ENCODE peak calls at places on chromosomes 2 and 18, in nine cellular contexts. N, Y, Q, H, K, M, L, I and C are unnamed samples. For H3K4me1, the result is how much of the 10 kb centered on the place peaks cover.

GRCh38 chr2:97695744-97696143 is 17.6 kb upstream of the ZAP70 start:
- DNase-seq in L (no peak), M (no peak), Q (no peak), I (no peak), Y (no peak), K (no peak), H (no peak), N (no peak), C (no peak)

GRCh38 chr18:79750980-79751571 is 46.7 kb upstream of the KCNG2 start:
- DNase-seq in Y (no peak), K (peak), H (no peak), N (no peak), L (no peak), Q (peak), I (no peak), M (no peak), C (peak)

GRCh38 chr2:230938516-230939065 is 13.5 kb upstream of the GPR55 start:
- DNase-seq in I (peak), L (no peak), M (no peak), Y (no peak), H (no peak), Q (no peak), K (no peak), N (no peak), C (no peak)

GRCh38 chr2:169637620-169638019 is 53.5 kb downstream of the PPIG start:
- DNase-seq in M (no peak), K (no peak), Q (no peak), Y (no peak), H (no peak), I (no peak), N (no peak), L (no peak), C (no peak)

GRCh38 chr18:32405588-32405987 is 65.1 kb downstream of the GAREM1 start:
- DNase-seq in L (no peak), M (no peak), Q (no peak), H (no peak), N (no peak), I (no peak), Y (no peak), K (no peak), C (no peak)

GRCh38 chr2:88159955-88160415 is 10.2 kb upstream of the THNSL2 start:
- DNase-seq in L (no peak), I (no peak), Q (peak), H (peak), K (peak), Y (peak), N (peak), M (peak), C (no peak)

GRCh38 chr2:23330214-23330613 is 54.8 kb upstream of the KLHL29 start:
- DNase-seq in Y (no peak), I (no peak), N (peak), Q (no peak), M (peak), H (no peak), L (no peak), K (no peak), C (no peak)

GRCh38 chr2:175890636-175891242 is 111.3 kb downstream of the LNPK start:
- DNase-seq in K (no peak), N (no peak), H (peak), I (no peak), Y (no peak), Q (no peak), M (no peak), L (no peak), C (no peak)

GRCh38 chr2:183868707-183869106 is 729.6 kb upstream of the ZNF804A start:
- DNase-seq in Q (no peak), L (no peak), I (no peak), H (no peak), Y (no peak), N (no peak), K (no peak), M (no peak), C (no peak)

GRCh38 chr18:63363951-63364350 is 3.1 kb downstream of the KDSR start:
- DNase-seq in L (no peak), N (no peak), Q (no peak), H (no peak), K (no peak), M (no peak), I (no peak), Y (no peak), C (no peak)

GRCh38 chr2:178506524-178506923 is 26.3 kb downstream of the PLEKHA3 start:
- DNase-seq in I (no peak), Y (no peak), H (no peak), L (no peak), Q (no peak), N (no peak), M (no peak), K (no peak), C (no peak)

GRCh38 chr2:203594541-203594940 is 59.4 kb upstream of the RAPH1 start:
- DNase-seq in H (no peak), Q (no peak), I (no peak), N (no peak), Y (no peak), M (no peak), K (no peak), L (no peak), C (no peak)

GRCh38 chr18:71450258-71450657 is 1093.9 kb downstream of the CBLN2 start:
- DNase-seq in H (no peak), N (no peak), M (no peak), L (no peak), Y (no peak), Q (no peak), I (no peak), K (no peak), C (no peak)

GRCh38 chr2:178177066-178177679 is 17.1 kb upstream of the OSBPL6 start:
- DNase-seq in K (no peak), L (no peak), Q (no peak), Y (no peak), N (no peak), M (no peak), I (no peak), H (no peak), C (no peak)

GRCh38 chr2:218270721-218271486 is 585 bp downstream of the PNKD start:
- DNase-seq in K (no peak), Q (no peak), L (no peak), Y (no peak), I (no peak), M (peak), N (peak), H (no peak), C (peak)

GRCh38 chr2:47512581-47513083 is 109.7 kb downstream of the MSH2 start:
- DNase-seq in Y (no peak), L (no peak), Q (no peak), H (no peak), K (no peak), N (peak), M (no peak), I (no peak), C (no peak)

GRCh38 chr2:64646007-64646880 is 7.5 kb downstream of the SERTAD2 start:
- DNase-seq in Y (peak), I (peak), K (peak), L (peak), H (peak), M (peak), N (peak), Q (peak), C (peak)

GRCh38 chr18:57802869-57803118 is 321 bp downstream of the ATP8B1 start:
- DNase-seq in L (no peak), K (no peak), Q (no peak), M (no peak), N (no peak), I (no peak), H (no peak), Y (no peak), C (no peak)

GRCh38 chr2:29304399-29304798 is 189.2 kb downstream of the CLIP4 start:
- DNase-seq in M (no peak), H (no peak), Q (no peak), K (no peak), L (no peak), N (no peak), I (no peak), Y (no peak), C (no peak)

GRCh38 chr2:190477563-190478454 is 56.7 kb downstream of the NEMP2 start:
- DNase-seq in N (no peak), Q (no peak), H (no peak), M (peak), L (no peak), I (no peak), Y (no peak), K (no peak), C (no peak)

GRCh38 chr18:71237636-71238035 is 948.8 kb downstream of the SOCS6 start:
- DNase-seq in N (no peak), Q (no peak), L (no peak), I (no peak), M (no peak), K (no peak), Y (no peak), H (no peak), C (no peak)

GRCh38 chr2:73215254-73215653 is 1.2 kb downstream of the SMYD5 start:
- DNase-seq in Y (no peak), Q (no peak), M (no peak), L (no peak), I (no peak), N (no peak), H (no peak), K (no peak), C (no peak)

GRCh38 chr2:238095143-238095542 is 5.0 kb upstream of the ESPNL start:
- DNase-seq in M (no peak), Q (no peak), L (no peak), N (no peak), Y (no peak), K (no peak), I (no peak), H (no peak), C (no peak)

GRCh38 chr18:26575865-26576217 is 27.5 kb upstream of the KCTD1 start:
- DNase-seq in Q (no peak), K (no peak), H (no peak), L (no peak), M (no peak), Y (no peak), N (no peak), I (no peak), C (no peak)

GRCh38 chr18:24514439-24514838 is 54.0 kb downstream of the HRH4 start:
- DNase-seq in K (no peak), M (no peak), H (no peak), Y (no peak), N (peak), L (no peak), Q (no peak), I (no peak), C (no peak)

GRCh38 chr2:213188971-213189899 is 37.8 kb upstream of the IKZF2 start:
- DNase-seq in K (no peak), Q (no peak), Y (no peak), N (no peak), H (no peak), I (peak), L (no peak), M (peak), C (no peak)

GRCh38 chr2:195695002-195695631 is 38.1 kb downstream of the SLC39A10 start:
- DNase-seq in I (no peak), K (no peak), M (no peak), Q (no peak), Y (no peak), N (no peak), H (no peak), L (no peak), C (no peak)

GRCh38 chr2:128780434-128781080 is 461.9 kb upstream of the HS6ST1 start:
- DNase-seq in I (no peak), N (no peak), Y (no peak), L (no peak), Q (no peak), K (peak), M (no peak), H (no peak), C (no peak)

GRCh38 chr2:221204699-221205098 is 367.4 kb downstream of the EPHA4 start:
- DNase-seq in N (no peak), I (no peak), L (no peak), Y (no peak), K (no peak), H (no peak), Q (no peak), M (peak), C (no peak)

GRCh38 chr2:27245620-27246019 is 17.2 kb downstream of the SLC30A3 start:
- DNase-seq in L (no peak), Y (no peak), H (no peak), I (no peak), K (no peak), Q (no peak), M (no peak), N (no peak), C (no peak)

GRCh38 chr2:179471012-179471411 is 206.4 kb upstream of the SESTD1 start:
- DNase-seq in I (no peak), Q (no peak), L (no peak), M (no peak), Y (no peak), K (no peak), H (no peak), N (no peak), C (no peak)

GRCh38 chr2:19890104-19890503 is 11.7 kb downstream of the TTC32 start:
- DNase-seq in H (no peak), N (no peak), Y (no peak), I (no peak), L (no peak), M (no peak), K (no peak), Q (no peak), C (no peak)

GRCh38 chr2:165018207-165018606 is 62.9 kb upstream of the SLC38A11 start:
- DNase-seq in Y (no peak), K (no peak), I (no peak), H (no peak), L (no peak), Q (no peak), M (no peak), N (no peak), C (no peak)

GRCh38 chr2:156333951-156334495 is 1.5 kb upstream of the NR4A2 start:
- DNase-seq in L (peak), I (peak), H (peak), Y (peak), Q (peak), N (peak), M (peak), K (peak), C (peak)

GRCh38 chr2:157107877-157108276 is 149.6 kb upstream of the GALNT5 start:
- DNase-seq in N (peak), L (no peak), Y (no peak), I (no peak), K (peak), M (peak), Q (no peak), H (no peak), C (no peak)

GRCh38 chr18:46422552-46423055 is 234.4 kb downstream of the LOXHD1 start:
- DNase-seq in M (no peak), Y (no peak), K (no peak), L (no peak), I (no peak), Q (no peak), N (no peak), H (no peak), C (no peak)

GRCh38 chr2:30514134-30514860 is 67.3 kb downstream of the LCLAT1 start:
- DNase-seq in N (peak), H (peak), L (no peak), Y (no peak), I (no peak), Q (peak), K (no peak), M (peak), C (no peak)

GRCh38 chr2:190979906-190980629 is 33.9 kb downstream of the STAT1 start:
- DNase-seq in N (peak), I (peak), M (peak), Y (no peak), K (peak), L (peak), Q (peak), H (peak), C (peak)

GRCh38 chr2:231810905-231811304 is 24.7 kb downstream of the COPS7B start:
- DNase-seq in M (peak), Y (no peak), I (no peak), K (no peak), H (no peak), Q (no peak), L (no peak), N (no peak), C (no peak)

GRCh38 chr2:74553892-74554820 is at the start of the genes DOK1 and LOXL3:
- DNase-seq in H (peak), K (peak), I (peak), M (peak), L (peak), Q (peak), N (peak), Y (peak), C (peak)
- H3K4me1 ChIP-seq in H (under half), K (under half), I (under half), M (under half), L (under half), Q (under half), N (under half), Y (under half), C (under half)

DNA sequence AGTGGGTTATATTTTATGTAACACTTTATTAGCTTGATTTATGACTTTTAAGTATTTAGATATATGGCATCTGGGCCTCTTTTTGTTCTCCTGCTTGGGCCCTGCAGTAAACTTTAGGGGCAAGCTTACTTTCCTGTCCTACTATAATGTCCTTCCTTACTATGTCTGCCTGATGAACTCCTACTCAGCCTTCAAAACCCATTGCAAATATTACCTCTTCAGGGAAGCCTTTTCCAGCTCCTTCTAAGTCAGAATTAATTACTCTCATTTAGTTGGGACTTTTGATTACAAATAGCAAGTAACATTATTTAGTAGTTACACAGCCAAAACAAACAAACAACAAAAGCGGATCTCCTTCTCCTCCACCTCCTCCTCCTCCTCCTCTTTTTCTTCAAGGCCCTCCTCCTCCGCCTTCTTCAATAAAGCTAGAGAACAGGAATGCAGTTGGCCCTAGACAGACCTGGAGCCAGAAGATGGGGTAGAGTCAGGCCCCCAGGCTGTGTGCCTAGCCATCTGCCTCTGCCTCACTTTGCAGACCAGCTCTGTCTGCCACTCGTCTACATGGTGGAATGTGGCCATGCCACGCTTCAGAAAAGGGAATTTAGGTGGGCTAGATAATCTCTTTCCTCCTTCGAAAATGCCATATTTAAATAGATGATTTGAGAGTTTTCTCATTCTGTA is 301.2 kb downstream of the SP3 start:
- DNase-seq in H (no peak), Y (no peak), M (no peak), K (no peak), Q (no peak), L (no peak), I (no peak), N (no peak), C (no peak)
- TF ChIP-seq CTCF in H (no peak), Y (no peak), M (no peak), K (no peak), Q (no peak), L (no peak), I (no peak), N (no peak), C (no peak)

DNA sequence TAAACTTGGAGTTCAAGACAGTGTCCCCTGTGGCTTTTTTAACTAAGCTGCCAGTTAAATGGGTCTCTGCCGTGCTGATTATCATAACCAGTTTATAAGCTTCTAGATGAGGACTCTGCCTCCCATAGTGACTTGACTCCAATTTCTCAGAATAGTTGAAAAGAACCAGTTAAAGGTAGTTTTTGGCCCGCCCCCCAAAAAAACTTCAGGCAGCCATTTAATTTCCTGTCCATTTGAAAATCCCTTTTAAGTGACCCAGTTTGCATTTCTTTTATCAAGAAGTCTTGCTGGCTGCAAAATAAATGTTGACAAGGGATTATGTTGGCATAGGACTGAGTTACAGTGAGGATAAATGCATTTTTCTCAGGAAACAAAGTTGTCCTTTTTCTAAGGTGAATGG is 2.3 kb downstream of the SLC20A1 start:
- DNase-seq in I (no peak), Y (no peak), H (no peak), N (peak), L (no peak), K (no peak), Q (no peak), M (no peak), C (no peak)
- H3K4me3 ChIP-seq in I (peak), Y (no peak), H (no peak), N (peak), L (peak), K (no peak), Q (no peak), M (no peak), C (no peak)

GRCh38 chr2:120469486-120469885 is 123.5 kb downstream of the INHBB start:
- DNase-seq in K (no peak), I (peak), H (no peak), Q (peak), L (peak), Y (no peak), N (no peak), M (no peak), C (no peak)
- H3K4me1 ChIP-seq in K (under half), I (under half), H (under half), Q (under half), L (under half), Y (under half), N (under half), M (under half), C (under half)

DNA sequence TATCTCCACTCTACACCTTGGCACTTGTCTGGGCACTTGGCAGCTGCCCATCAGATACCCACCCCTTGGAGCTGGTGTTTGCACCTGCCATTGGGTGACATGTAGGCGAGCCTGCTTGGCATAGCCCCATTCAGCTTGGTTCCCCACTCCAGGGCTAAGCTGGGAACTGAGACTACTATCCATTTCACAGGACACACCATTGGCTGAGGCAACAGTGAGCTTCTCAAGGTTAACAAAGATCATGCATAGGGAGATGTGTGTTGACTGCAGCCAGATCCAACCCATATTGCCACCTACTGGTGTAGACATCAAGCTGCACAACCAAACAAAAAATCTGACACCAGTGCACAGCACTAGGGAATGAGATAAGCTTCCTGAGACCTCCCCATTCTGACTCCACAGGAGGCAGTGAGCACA is 1389.8 kb upstream of the TMEFF2 start:
- DNase-seq in K (no peak), M (peak), Y (no peak), N (peak), I (no peak), Q (no peak), H (no peak), L (no peak), C (peak)
- TF ChIP-seq CTCF in K (peak), M (peak), Y (no peak), N (peak), I (no peak), Q (no peak), H (no peak), L (no peak), C (no peak)

GRCh38 chr2:216693414-216694100 is 1.8 kb downstream of the IGFBP5 start:
- DNase-seq in K (no peak), N (no peak), L (no peak), Y (no peak), Q (no peak), I (no peak), M (no peak), H (no peak), C (no peak)
- H3K4me3 ChIP-seq in K (peak), N (no peak), L (peak), Y (peak), Q (peak), I (peak), M (peak), H (peak), C (peak)

DNA sequence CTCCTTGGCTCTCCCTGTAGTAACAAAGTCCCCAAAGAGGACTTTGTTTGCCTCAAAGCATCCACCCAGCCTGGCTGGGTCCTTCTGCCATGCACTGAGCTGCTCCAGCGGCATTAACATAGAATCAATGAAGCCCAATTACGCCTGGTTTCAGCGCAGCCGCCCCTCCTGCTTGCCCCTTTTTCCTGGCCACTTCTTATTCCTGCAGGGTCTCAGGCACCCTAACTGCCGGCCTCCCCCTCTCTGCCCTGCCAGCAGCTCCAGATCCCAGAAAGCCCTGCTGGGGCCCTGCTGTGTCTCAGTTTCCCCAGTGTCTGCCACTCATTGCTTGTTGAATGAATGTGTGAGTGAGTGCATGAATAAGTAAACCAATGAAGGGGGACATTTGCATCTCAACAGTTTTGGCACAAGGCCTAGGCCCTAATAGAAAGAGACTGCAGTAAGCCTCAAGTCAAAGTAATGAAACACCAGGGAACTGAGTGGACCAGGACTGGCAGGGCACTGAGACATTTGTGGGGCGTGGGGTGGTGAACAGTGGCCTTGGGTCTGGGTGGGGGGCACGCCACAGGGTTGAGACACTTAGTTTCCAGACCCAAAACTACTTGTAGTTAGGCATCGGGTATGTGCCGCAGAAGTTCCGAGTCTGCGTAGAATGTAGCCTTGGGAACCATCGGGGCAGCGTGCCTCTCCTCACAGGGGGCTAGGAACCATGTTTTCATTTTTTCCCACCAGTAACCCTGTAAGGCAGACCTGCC is 60.6 kb downstream of the SMAD7 start:
- DNase-seq in H (no peak), L (no peak), M (no peak), K (no peak), Y (no peak), Q (no peak), I (no peak), N (no peak), C (no peak)
- H3K4me1 ChIP-seq in H (under half), L (under half), M (under half), K (under half), Y (under half), Q (under half), I (under half), N (under half), C (under half)